ENCODE peak calls at places on chromosomes 6 and 20, in seven cellular contexts. N is bronchial epithelial cell, G is endothelial cell, J is BE2C, A is suprapubic skin, M is cardiac muscle cell, R is fibroblast of the aortic adventitia. Z is an unnamed sample.

GRCh38 chr6:113306552-113307145 is 550.5 kb upstream of the MARCKS start:
- DNase-seq in A (peak), N (peak), G (peak), R (peak), M (peak), J (peak), Z (peak)

GRCh38 chr6:29850011-29850553 is 22.5 kb downstream of the HLA-G start:
- DNase-seq in A (no peak), R (peak), J (no peak), N (peak), G (no peak), M (no peak), Z (no peak)

GRCh38 chr6:39546731-39547130 is 178.5 kb downstream of the KIF6 start:
- DNase-seq in R (no peak), M (no peak), G (no peak), A (no peak), N (no peak), J (no peak), Z (no peak)

GRCh38 chr6:116866281-116866871 is 10.7 kb upstream of the RFX6 start:
- DNase-seq in A (no peak), N (no peak), R (no peak), G (no peak), M (no peak), J (no peak), Z (no peak)

GRCh38 chr6:68087399-68088133 is 547.5 kb upstream of the ADGRB3 start:
- DNase-seq in J (no peak), R (peak), M (no peak), G (no peak), N (no peak), A (no peak), Z (no peak)

GRCh38 chr6:114125597-114125996 is 154.6 kb upstream of the HDAC2 start:
- DNase-seq in J (no peak), G (no peak), M (no peak), A (no peak), R (no peak), N (no peak), Z (no peak)

GRCh38 chr6:18586133-18586532 is 199.0 kb downstream of the RNF144B start:
- DNase-seq in N (no peak), M (no peak), G (no peak), A (no peak), J (no peak), R (no peak), Z (no peak)

GRCh38 chr20:20360464-20360863 is 7.4 kb upstream of the INSM1 start:
- DNase-seq in J (peak), M (peak), R (peak), N (peak), G (peak), A (no peak), Z (peak)

GRCh38 chr20:50245561-50246366 is 55.1 kb downstream of the CEBPB start:
- DNase-seq in G (no peak), N (peak), J (peak), R (peak), M (no peak), A (no peak), Z (no peak)

GRCh38 chr20:61659652-61660346 is 405.9 kb downstream of the TAF4 start:
- DNase-seq in J (peak), G (no peak), A (no peak), N (no peak), R (no peak), M (no peak), Z (peak)

GRCh38 chr20:24673678-24674570 is 204.5 kb downstream of the SYNDIG1 start:
- DNase-seq in A (peak), N (peak), J (no peak), G (no peak), R (peak), M (no peak), Z (no peak)

GRCh38 chr6:16964553-16965499 is 137.0 kb upstream of the STMND1 start:
- DNase-seq in R (peak), M (peak), J (peak), N (peak), A (peak), G (peak), Z (peak)

GRCh38 chr6:11714116-11714797 is 64.3 kb downstream of the ADTRP start:
- DNase-seq in J (no peak), M (no peak), R (no peak), N (no peak), A (no peak), G (no peak), Z (no peak)

GRCh38 chr6:26251354-26252081 is 113.5 kb upstream of the BTN3A2 start:
- DNase-seq in M (peak), A (no peak), R (peak), G (peak), J (peak), N (peak), Z (peak)

GRCh38 chr6:48449002-48449401 is 338.0 kb upstream of the PTCHD4 start:
- DNase-seq in M (no peak), G (no peak), R (peak), J (no peak), N (peak), A (no peak), Z (no peak)

GRCh38 chr20:40711078-40711477 is 22.0 kb upstream of the MAFB start:
- DNase-seq in N (no peak), R (no peak), G (no peak), M (no peak), J (no peak), A (no peak), Z (no peak)

DNA sequence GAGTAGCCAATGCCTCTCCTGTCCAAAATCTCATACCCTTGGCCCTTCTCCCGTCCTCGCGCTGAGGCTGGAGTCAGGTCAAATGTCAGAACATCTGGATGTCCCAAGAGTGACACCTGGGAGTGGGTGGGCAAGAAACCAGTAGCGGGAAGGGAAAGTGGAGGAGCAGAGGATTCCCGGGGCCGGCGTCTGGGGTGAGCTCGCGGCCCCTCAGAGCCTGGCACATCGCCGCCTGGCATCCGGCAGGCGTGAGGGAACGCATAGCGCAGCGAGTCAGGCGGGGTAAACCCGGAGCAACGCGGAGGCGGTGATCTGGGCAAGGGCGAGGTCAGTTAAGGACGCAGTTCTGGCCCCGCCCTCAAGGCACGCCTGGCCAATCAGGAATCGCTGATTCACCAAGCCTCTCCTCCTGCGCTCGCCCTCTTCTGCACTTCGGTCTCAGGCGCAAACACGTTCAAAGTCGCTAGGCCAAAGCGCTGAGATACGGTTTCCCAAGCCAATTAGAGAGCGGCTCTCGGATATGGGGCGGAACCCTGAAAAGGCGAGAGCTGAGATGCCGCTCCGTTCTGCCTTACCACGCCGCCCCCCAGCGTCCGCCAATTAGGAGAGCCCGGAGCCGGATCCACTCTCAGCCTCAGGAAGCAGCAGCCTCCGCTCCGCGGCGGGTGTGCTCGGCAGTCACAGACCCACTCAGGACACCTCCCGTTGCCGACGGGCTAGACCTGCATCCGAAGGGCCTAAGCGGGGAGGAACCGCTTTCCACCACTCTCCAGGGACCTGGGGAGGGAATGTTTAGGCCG is 22.5 kb downstream of the VPS52 start:
- DNase-seq in J (peak), R (peak), G (peak), M (peak), N (peak), A (peak), Z (peak)
- TF ChIP-seq CTCF in J (no peak), R (no peak), G (no peak), M (peak), N (peak), A (no peak), Z (no peak)

GRCh38 chr6:42105714-42106662 is 36.4 kb downstream of the C6orf132 start:
- DNase-seq in A (no peak), R (no peak), M (peak), G (no peak), J (no peak), N (no peak), Z (no peak)

GRCh38 chr6:42103218-42103617 is 39.2 kb downstream of the C6orf132 start:
- DNase-seq in J (no peak), N (no peak), M (peak), R (no peak), A (no peak), G (no peak), Z (no peak)

GRCh38 chr6:42103753-42104094 is 38.7 kb downstream of the C6orf132 start:
- DNase-seq in G (no peak), M (no peak), N (no peak), J (no peak), A (no peak), R (no peak), Z (no peak)

GRCh38 chr6:42104807-42105713 is 37.4 kb downstream of the C6orf132 start:
- DNase-seq in G (peak), A (no peak), R (no peak), J (no peak), M (no peak), N (no peak), Z (no peak)

DNA sequence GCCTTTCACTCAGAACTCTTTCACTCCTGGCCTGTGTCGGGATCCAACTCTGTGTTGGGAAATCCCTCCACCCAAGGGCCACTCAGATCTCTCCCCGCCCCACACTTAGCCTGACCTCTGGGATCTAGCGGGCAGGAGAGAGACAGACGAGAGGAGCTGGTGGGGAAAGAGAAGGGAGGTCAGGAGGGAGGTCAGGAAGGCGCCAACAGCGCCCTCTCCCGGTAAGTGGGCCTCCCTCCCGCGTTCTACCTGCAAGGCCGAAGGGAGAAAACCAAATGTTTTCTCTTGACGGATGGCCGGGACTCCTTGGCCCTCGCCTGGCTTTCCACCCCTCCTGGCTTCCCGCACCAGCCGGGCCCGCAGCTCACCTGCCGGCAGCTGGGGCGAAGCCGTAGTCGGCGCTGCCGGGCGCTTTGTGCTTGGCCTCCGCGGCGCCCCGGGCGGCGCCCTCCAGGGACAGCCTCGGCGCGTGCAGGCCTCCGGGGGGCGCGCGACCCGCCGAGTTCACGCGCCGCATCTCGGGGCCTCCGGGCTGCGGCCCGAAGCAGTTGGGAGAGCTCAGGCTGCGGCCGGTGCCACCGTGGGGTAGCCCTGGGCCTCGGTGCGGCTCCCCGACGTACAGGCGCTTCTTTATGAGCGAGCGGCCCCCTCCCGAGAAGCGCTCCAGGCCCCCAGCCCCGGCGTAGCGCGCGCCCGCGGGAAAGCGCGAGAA is 38.2 kb downstream of the C6orf132 start:
- DNase-seq in G (peak), A (no peak), N (no peak), R (peak), M (peak), J (no peak), Z (peak)
- TF ChIP-seq CTCF in G (peak), A (peak), N (peak), R (peak), M (peak), J (no peak), Z (peak)

GRCh38 chr20:57583289-57584257 is 22.7 kb downstream of the PCK1 start:
- DNase-seq in G (no peak), A (no peak), M (no peak), R (no peak), N (no peak), J (no peak), Z (no peak)

GRCh38 chr20:57580478-57581201 is 19.7 kb downstream of the PCK1 start:
- DNase-seq in J (no peak), R (no peak), G (no peak), N (no peak), M (no peak), A (no peak), Z (no peak)

GRCh38 chr20:57582029-57582378 is 21.1 kb downstream of the PCK1 start:
- DNase-seq in R (no peak), M (no peak), J (no peak), A (no peak), G (no peak), N (no peak), Z (no peak)

GRCh38 chr20:57581202-57582028 is 20.5 kb downstream of the PCK1 start:
- DNase-seq in M (no peak), A (no peak), J (no peak), G (no peak), R (no peak), N (no peak), Z (no peak)

GRCh38 chr20:57582432-57583288 is 21.8 kb downstream of the PCK1 start:
- DNase-seq in G (peak), A (no peak), R (peak), N (peak), M (peak), J (peak), Z (peak)
- TF ChIP-seq CTCF in G (peak), A (no peak), R (peak), N (peak), M (no peak), J (peak), Z (peak)

DNA sequence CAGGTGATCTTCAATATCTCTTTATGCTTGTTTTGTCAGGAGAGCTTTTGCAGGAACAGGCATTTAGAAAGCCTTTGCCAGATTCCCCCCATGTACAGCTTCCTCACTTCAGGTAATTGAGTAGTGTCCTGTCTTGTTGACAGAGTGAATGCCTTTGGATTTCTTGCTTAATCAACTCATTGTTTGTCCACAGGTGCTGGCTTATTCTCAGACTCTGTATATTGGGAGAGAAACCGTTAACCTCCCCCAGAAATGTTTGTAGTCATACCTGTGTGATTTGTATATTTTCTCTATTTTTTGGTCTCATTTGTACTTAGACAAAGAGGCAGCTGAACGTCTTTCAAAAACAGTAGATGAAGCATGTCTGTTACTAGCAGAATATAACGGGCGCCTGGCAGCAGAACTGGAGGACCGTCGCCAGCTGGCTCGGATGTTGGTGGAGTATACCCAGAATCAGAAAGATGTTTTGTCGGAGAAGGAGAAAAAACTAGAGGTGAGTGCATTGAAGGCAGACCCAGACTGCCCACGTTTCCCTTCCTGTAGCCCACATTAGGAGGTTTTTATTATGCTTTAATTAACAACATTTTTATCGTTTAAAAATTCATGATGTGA is 32.3 kb downstream of the RPRD1B start:
- DNase-seq in A (no peak), G (no peak), M (no peak), R (no peak), N (no peak), J (no peak), Z (no peak)
- TF ChIP-seq CTCF in A (no peak), G (no peak), M (no peak), R (no peak), N (no peak), J (no peak), Z (no peak)

DNA sequence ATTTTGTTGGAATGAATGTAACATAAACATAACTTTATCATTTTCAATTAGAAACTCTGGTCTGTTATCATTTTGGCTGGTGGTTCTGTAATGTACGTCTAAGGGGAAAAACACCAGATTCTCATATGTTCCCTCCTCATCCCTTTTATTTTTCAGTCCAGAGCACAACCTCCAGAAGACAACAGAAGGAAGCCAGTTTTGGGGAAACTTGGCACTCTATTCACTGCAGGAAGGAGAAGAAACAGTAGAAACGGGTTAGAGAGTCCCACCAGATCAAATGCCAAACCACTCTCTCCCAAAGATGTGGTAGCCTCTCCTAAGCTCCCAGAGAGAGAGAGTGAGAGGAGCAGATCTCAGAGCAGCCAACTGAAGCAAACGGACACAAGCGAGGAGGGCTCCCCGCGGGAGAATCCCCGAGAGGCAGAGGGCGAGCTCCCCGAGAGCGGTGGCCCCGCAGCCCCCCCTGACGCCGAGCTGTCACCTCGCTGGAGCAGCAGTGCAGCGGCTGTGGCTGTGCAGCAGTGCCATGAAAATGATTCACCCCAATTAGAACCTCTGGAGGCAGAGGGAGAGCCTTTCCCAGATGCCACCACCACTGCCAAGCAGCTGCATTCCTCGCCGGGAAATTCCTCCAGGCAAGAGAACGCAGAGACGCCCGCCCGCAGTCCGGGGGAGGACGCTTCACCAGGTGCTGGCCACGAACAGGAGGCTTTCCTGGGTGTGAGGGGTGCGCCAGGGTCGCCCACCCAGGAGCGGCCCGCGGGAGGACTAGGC is 117.8 kb downstream of the RTN4IP1 start:
- DNase-seq in A (peak), M (peak), N (peak), G (peak), R (peak), J (no peak), Z (peak)
- TF ChIP-seq CTCF in A (no peak), M (no peak), N (no peak), G (no peak), R (no peak), J (no peak), Z (no peak)

DNA sequence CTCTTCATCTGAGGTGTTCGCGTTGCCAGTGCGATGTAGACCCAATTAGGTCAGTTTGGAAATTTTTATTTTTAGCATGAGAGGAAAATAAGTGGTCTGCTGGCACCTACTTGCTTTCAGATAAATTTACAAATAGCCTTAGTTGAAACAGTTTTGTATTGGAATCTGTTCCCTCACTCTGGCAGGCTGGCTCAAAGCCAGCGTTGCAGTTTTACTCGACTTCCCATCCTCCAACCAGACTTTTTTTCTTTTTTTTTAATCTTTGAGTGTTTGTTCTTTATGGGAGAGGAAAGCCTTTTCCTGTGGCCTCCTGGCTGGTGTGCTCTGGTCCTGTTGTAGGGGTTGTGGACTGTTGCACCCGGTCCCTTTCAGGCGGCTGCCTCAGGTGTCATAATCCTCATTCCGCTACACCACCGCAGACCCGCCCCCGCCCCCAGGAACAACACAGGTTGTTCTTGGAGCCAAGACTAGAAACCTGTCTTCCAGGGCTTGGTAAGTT is 46.7 kb downstream of the TIAM2 start:
- DNase-seq in A (no peak), R (peak), N (no peak), J (no peak), M (no peak), G (no peak), Z (no peak)
- TF ChIP-seq CTCF in A (no peak), R (no peak), N (no peak), J (no peak), M (no peak), G (no peak), Z (no peak)

GRCh38 chr6:132401120-132401940 is at the start of gene MOXD1:
- DNase-seq in R (no peak), G (peak), A (peak), M (peak), N (no peak), J (peak), Z (peak)
- TF ChIP-seq CTCF in R (peak), G (no peak), A (no peak), M (no peak), N (no peak), J (no peak), Z (no peak)

DNA sequence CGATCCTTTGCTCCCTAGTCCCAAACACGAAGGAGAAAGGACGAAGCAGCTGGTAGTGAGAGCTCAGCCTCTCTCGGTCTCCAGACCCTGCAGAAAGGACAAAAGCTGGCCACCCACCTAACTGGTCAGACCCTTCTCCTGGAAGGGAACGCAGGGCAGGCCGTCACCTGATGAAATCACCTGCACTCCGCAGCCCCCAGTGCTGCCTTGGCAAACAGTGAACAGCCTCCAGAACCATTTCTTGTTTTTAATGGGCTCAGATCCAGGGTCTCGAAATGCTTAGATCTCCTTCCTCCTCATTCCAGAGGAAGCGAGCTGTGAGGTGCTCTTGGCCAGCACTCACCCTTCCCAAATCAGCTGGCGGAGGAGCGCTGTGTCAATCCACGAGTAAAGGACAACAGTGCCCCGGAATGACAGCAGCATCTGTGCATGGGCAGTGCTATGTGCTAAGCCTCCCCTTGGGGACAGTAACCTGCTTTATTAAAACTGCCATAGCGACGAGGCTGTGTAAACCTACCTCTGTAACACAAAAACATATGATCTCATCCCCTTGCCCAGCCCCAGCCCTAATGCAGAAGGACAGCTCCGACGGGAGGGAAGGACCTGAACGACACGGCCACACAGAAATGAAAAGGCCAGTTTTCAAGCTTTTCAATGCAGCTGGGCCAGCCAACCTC is 43.5 kb downstream of the SULF2 start:
- DNase-seq in N (no peak), R (no peak), G (no peak), A (no peak), J (no peak), M (no peak), Z (no peak)
- TF ChIP-seq CTCF in N (no peak), R (no peak), G (no peak), A (no peak), J (no peak), M (no peak), Z (no peak)

Z was measured in nephron progenitor cell.